ENCODE peak calls at places on chromosome 9, in seven cellular contexts. B is hepatocyte, P is astrocyte, O is dorsolateral prefrontal cortex, Z is cardiac fibroblast, T is fibroblast of lung, V is prostate gland. C is an unnamed sample.

GRCh38 chr9:20209421-20210340 is 412.6 kb downstream of the MLLT3 start:
- DNase-seq in O (no peak), T (no peak), P (peak), B (no peak), Z (no peak), V (no peak), C (no peak)

GRCh38 chr9:110173322-110173642 is 34.7 kb downstream of the C9orf152 start:
- DNase-seq in Z (no peak), V (no peak), B (no peak), P (no peak), O (no peak), T (no peak), C (no peak)

GRCh38 chr9:84315278-84315877 is 25.2 kb downstream of the SLC28A3 start:
- DNase-seq in T (peak), B (peak), V (peak), P (peak), Z (peak), O (peak), C (peak)

GRCh38 chr9:23674016-23674585 is 151.9 kb downstream of the ELAVL2 start:
- DNase-seq in Z (no peak), P (peak), B (no peak), O (no peak), V (no peak), T (no peak), C (no peak)

GRCh38 chr9:16871358-16872151 is 1.1 kb upstream of the BNC2 start:
- DNase-seq in Z (peak), T (peak), O (no peak), B (peak), P (peak), V (peak), C (peak)

GRCh38 chr9:77897292-77897691 is 134.3 kb downstream of the GNAQ start:
- DNase-seq in B (no peak), O (no peak), P (no peak), T (peak), Z (peak), V (no peak), C (no peak)

GRCh38 chr9:133889498-133890301 is 102.4 kb downstream of the VAV2 start:
- DNase-seq in O (no peak), T (no peak), Z (no peak), B (no peak), V (no peak), P (peak), C (no peak)

GRCh38 chr9:71762900-71763653 is 5.2 kb downstream of the CEMIP2 start:
- DNase-seq in P (peak), B (no peak), Z (peak), O (no peak), T (peak), V (no peak), C (no peak)

GRCh38 chr9:84271004-84271886 is 69.3 kb downstream of the SLC28A3 start:
- DNase-seq in T (peak), P (peak), O (peak), B (peak), V (peak), Z (peak), C (peak)

GRCh38 chr9:7164440-7165349 is 406.9 kb downstream of the KDM4C start:
- DNase-seq in P (no peak), B (no peak), T (no peak), O (no peak), Z (no peak), V (no peak), C (no peak)

GRCh38 chr9:106450549-106450948 is 412.4 kb upstream of the ZNF462 start:
- DNase-seq in P (no peak), B (no peak), T (no peak), Z (no peak), O (no peak), V (peak), C (no peak)

GRCh38 chr9:37862530-37862929 is 41.4 kb downstream of the SLC25A51 start:
- DNase-seq in B (no peak), P (no peak), O (no peak), V (no peak), T (no peak), Z (no peak), C (no peak)

GRCh38 chr9:96061293-96061987 is 185.9 kb downstream of the ERCC6L2 start:
- DNase-seq in B (peak), Z (peak), P (peak), V (peak), T (peak), O (no peak), C (peak)

GRCh38 chr9:19918630-19919029 is 129.8 kb upstream of the SLC24A2 start:
- DNase-seq in T (no peak), P (no peak), Z (no peak), B (no peak), O (no peak), V (no peak), C (no peak)

GRCh38 chr9:6779417-6780241 is 21.9 kb downstream of the KDM4C start:
- DNase-seq in B (peak), V (no peak), T (no peak), O (no peak), P (peak), Z (peak), C (no peak)

GRCh38 chr9:6677803-6678202 is 32.3 kb upstream of the GLDC start:
- DNase-seq in V (no peak), T (no peak), P (no peak), B (no peak), Z (no peak), O (no peak), C (no peak)

GRCh38 chr9:88387733-88388202 is 476 bp upstream of the SPIN1 start:
- DNase-seq in V (peak), O (peak), P (peak), T (peak), Z (peak), B (peak), C (peak)

GRCh38 chr9:125564641-125565040 is 142.4 kb downstream of the MAPKAP1 start:
- DNase-seq in T (no peak), V (no peak), P (peak), B (no peak), O (no peak), Z (no peak), C (no peak)

GRCh38 chr9:137480686-137481683 is 21.9 kb upstream of the NSMF start:
- DNase-seq in B (no peak), Z (no peak), O (peak), P (no peak), T (no peak), V (no peak), C (no peak)

GRCh38 chr9:8070779-8071444 is 271.3 kb upstream of the DMAC1 start:
- DNase-seq in T (no peak), P (no peak), V (no peak), B (no peak), Z (no peak), O (no peak), C (no peak)

GRCh38 chr9:25562101-25562500 is 116.1 kb downstream of the TUSC1 start:
- DNase-seq in P (no peak), V (no peak), T (no peak), B (no peak), Z (no peak), O (no peak), C (no peak)

GRCh38 chr9:132744881-132745761 is 74.9 kb downstream of the GTF3C4 start:
- DNase-seq in B (peak), O (no peak), Z (peak), P (no peak), V (no peak), T (no peak), C (no peak)

GRCh38 chr9:5301544-5301943 is 3.0 kb downstream of the RLN2 start:
- DNase-seq in B (no peak), O (no peak), T (no peak), Z (no peak), V (no peak), P (no peak), C (no peak)

DNA sequence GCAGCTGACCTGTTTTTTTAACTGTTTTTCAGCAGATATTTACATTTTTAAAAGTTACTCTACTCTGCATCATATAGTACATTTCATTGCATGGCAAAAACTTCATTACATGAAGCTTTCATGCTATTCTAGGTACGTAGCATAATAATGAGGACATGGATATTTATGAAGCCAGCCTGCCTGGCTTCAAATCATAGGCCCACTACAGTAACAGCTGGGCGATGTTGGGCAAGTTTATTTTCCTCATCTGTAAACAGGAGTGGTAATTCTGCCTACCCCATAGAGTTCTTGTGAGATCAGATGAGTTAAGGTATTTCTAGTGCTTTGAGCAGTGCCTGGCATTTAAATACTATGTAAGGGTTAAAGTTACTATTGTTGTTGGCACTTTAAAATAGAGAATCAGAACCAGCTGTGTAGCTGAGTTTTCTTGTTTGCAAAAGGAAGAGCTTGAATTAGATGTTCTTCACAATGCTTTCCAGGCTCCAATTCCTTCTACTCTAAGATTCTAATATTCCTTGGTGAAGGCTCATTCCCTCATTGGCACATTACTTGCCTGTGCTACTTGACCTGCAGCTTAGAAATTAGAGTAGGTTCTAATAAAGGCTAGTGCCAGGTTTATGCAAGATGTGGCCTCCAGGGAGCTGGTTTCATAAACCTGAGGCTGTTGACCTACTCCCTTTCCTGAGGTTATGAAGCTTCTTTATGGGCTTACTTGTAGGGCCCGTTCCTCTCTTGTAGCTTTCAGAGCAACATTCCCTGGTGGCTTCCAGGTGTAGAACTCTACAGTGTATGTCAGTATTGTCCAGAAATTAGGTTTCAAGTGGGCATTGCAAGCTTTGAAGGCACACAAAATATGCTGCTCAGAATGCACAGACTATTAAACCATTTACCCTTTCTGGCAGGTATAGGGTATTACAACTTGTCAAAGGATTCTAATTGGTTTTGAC is 14.5 kb downstream of the ANP32B start:
- DNase-seq in B (no peak), T (no peak), O (no peak), Z (no peak), V (no peak), P (no peak), C (no peak)
- TF ChIP-seq CTCF in B (no peak), T (no peak), O (no peak), Z (no peak), V (no peak), P (no peak), C (no peak)

DNA sequence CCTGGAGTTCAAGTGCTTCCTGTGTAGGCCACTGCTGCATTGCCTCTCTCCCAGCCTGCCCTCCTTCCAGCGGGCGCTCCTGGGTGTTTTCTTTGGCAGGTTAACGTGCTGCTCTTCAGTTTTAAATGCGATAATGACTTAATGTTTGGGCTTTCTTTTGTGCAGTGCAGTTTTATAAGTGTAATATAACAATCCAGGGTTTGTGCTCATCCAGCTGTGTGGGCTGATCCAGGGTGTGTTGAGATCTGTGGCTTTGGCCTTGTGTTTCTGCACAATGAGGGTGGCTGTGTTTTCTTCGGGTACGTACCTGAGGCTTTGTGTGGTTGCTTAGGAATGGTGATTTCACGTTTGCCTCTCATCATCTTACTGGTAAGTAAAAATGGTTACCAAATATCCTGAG is 50.6 kb downstream of the PCSK5 start:
- DNase-seq in V (no peak), B (no peak), T (no peak), Z (no peak), O (no peak), P (peak), C (no peak)
- TF ChIP-seq CTCF in V (no peak), B (no peak), T (no peak), Z (no peak), O (no peak), P (no peak), C (no peak)

GRCh38 chr9:94553029-94553938 is 1.6 kb upstream of the PCAT7 start:
- DNase-seq in O (no peak), T (no peak), P (no peak), B (peak), Z (no peak), V (no peak), C (peak)
- TF ChIP-seq CTCF in O (no peak), T (no peak), P (no peak), B (peak), Z (no peak), V (no peak), C (no peak)

DNA sequence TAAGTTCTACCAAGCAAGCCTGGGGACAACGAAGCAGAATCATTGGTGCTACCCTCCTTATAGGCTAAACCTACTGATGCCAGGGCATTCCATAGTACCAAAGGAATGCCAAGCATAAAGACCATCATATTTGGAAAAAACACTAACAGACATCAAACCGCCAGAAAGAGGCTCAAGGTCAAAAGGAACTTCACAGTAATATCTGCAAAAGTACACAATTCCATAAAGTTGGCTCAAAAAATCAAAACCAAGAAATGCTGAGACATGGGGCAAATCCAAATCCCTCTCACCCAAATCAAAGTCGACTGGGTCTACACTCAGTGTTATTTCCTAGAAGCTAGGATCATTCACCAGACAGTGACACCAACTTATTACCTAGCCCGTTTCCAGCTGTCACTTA is 3.4 kb downstream of the VCP start:
- DNase-seq in B (no peak), Z (no peak), V (no peak), O (no peak), P (no peak), T (no peak), C (no peak)
- TF ChIP-seq CTCF in B (no peak), Z (no peak), V (no peak), O (no peak), P (no peak), T (no peak), C (no peak)

GRCh38 chr9:3906437-3907213 is 380.8 kb upstream of the RFX3 start:
- DNase-seq in V (no peak), B (peak), O (no peak), T (peak), P (peak), Z (peak), C (no peak)
- TF ChIP-seq CTCF in V (no peak), B (no peak), O (no peak), T (no peak), P (no peak), Z (peak), C (no peak)

GRCh38 chr9:124040186-124040920 is 28.8 kb downstream of the LHX2 start:
- DNase-seq in P (peak), Z (peak), B (no peak), O (no peak), T (no peak), V (no peak), C (no peak)

GRCh38 chr9:124036578-124036977 is 25.0 kb downstream of the LHX2 start:
- DNase-seq in O (no peak), B (no peak), P (no peak), V (no peak), T (no peak), Z (no peak), C (no peak)

GRCh38 chr9:124038790-124039633 is 27.4 kb downstream of the LHX2 start:
- DNase-seq in T (no peak), Z (no peak), V (no peak), O (no peak), P (no peak), B (no peak), C (no peak)

GRCh38 chr9:124038239-124038638 is 26.7 kb downstream of the LHX2 start:
- DNase-seq in O (no peak), B (no peak), P (no peak), Z (peak), V (no peak), T (no peak), C (no peak)

DNA sequence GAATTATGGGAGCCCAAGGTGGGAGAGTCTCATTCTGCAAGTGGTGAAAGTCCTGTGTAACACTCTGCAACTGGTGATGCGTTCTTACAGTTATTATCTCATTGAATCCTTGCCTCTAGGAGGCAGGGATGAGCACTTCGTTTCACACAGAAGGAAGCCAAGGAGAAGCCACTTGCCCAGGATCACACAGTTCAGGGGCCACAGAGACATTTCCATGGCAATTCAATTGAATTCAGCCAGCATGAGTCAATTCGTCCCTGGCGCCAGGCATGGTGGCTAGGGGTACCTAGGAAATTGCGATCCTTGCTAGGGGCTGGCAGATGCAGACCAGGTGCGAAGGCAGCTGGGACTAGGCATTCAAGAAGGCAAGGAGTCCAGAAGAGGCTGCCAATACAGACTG is 26.2 kb downstream of the LHX2 start:
- DNase-seq in Z (no peak), O (no peak), B (no peak), P (no peak), T (no peak), V (no peak), C (no peak)
- TF ChIP-seq CTCF in Z (no peak), O (no peak), B (no peak), P (no peak), T (peak), V (no peak), C (no peak)

C was measured in HL-60.